ENCODE peak calls at places on chromosomes 7 and 10, in nine cellular contexts. Z is endothelial cell; D is head of caudate nucleus; X is fibroblast of lung; K is neural progenitor cell; J is kidney tubule cell; L is NCI-H345; N is left ventricle myocardium inferior; P is stimulated activated CD4-positive, alpha-beta T cell treated with anti-CD3 and anti-CD28 coated beads, Interleukin-15, amount 100 ng/mL, for 24 hours. A is an unnamed sample.

GRCh38 chr7:100476903-100477870 is 1.8 kb downstream of the TSC22D4 start:
- DNase-seq in Z (no peak), D (no peak), X (no peak), K (no peak), J (no peak), L (no peak), N (no peak), P (peak), A (no peak)

GRCh38 chr7:145169908-145170307 is 334.1 kb upstream of the TPK1 start:
- DNase-seq in Z (no peak), D (no peak), X (no peak), K (no peak), J (no peak), L (peak), N (no peak), P (no peak), A (no peak)

GRCh38 chr7:98238976-98239375 is 13.1 kb downstream of the TECPR1 start:
- DNase-seq in Z (no peak), D (no peak), X (peak), K (no peak), J (peak), L (no peak), N (no peak), P (no peak), A (peak)

GRCh38 chr7:56578612-56579011 is 462.4 kb upstream of the NUPR2 start:
- DNase-seq in Z (no peak), D (no peak), X (no peak), K (no peak), J (no peak), L (no peak), N (no peak), P (no peak), A (no peak)

GRCh38 chr10:34186013-34186412 is 629.1 kb downstream of the PARD3 start:
- DNase-seq in Z (no peak), D (no peak), X (no peak), K (no peak), J (no peak), L (no peak), N (no peak), P (no peak), A (no peak)

GRCh38 chr10:71080381-71081228 is 131.8 kb upstream of the UNC5B start:
- DNase-seq in Z (no peak), D (no peak), X (no peak), K (peak), J (no peak), L (no peak), N (no peak), P (no peak), A (no peak)

GRCh38 chr7:128705891-128706333 is 33.2 kb upstream of the CALU start:
- DNase-seq in Z (no peak), D (no peak), X (peak), K (no peak), J (peak), L (peak), N (no peak), P (no peak), A (no peak)

GRCh38 chr10:100341953-100342626 is 4.9 kb upstream of the SCD start:
- DNase-seq in Z (peak), D (peak), X (peak), K (peak), J (peak), L (peak), N (no peak), P (peak), A (peak)

GRCh38 chr7:29588900-29589696 is 25.5 kb downstream of the PRR15 start:
- DNase-seq in Z (peak), D (peak), X (no peak), K (peak), J (peak), L (peak), N (no peak), P (peak), A (peak)

GRCh38 chr7:44154703-44155102 is 13.6 kb upstream of the MYL7 start:
- DNase-seq in Z (no peak), D (no peak), X (peak), K (no peak), J (no peak), L (no peak), N (no peak), P (no peak), A (no peak)

GRCh38 chr7:49800031-49800430 is 26.6 kb downstream of the VWC2 start:
- DNase-seq in Z (no peak), D (no peak), X (no peak), K (no peak), J (peak), L (no peak), N (no peak), P (no peak), A (no peak)

GRCh38 chr7:138308116-138308515 is 151.9 kb upstream of the TRIM24 start:
- DNase-seq in Z (no peak), D (no peak), X (no peak), K (no peak), J (no peak), L (no peak), N (no peak), P (no peak), A (no peak)

GRCh38 chr10:44974628-44975431 is 3.8 kb downstream of the DEPP1 start:
- DNase-seq in Z (peak), D (peak), X (peak), K (peak), J (peak), L (peak), N (peak), P (peak), A (peak)